ENCODE peak calls at places on chromosomes 12 and 14, in seven cellular contexts. W is OCI-LY7; T is HCT116; X is progenitor cell of endocrine pancreas; C is fibroblast of lung; L is CD4-positive, alpha-beta T cell; B is GM12865. A is an unnamed sample.

GRCh38 chr12:31599053-31599452 is 8.1 kb upstream of the DENND5B start:
- DNase-seq in W (peak), T (no peak), X (no peak), C (no peak), L (no peak), B (peak), A (no peak)

GRCh38 chr12:47990351-47991105 is 13.7 kb downstream of the COL2A1 start:
- DNase-seq in W (peak), T (no peak), X (no peak), C (peak), L (no peak), B (peak), A (no peak)

GRCh38 chr12:51814311-51815088 is 34.0 kb downstream of the FIGNL2 start:
- DNase-seq in W (no peak), T (no peak), X (peak), C (peak), L (peak), B (peak), A (peak)

GRCh38 chr14:52313493-52313881 is 625 bp upstream of the PTGER2 start:
- DNase-seq in W (no peak), T (no peak), X (no peak), C (peak), L (no peak), B (no peak), A (no peak)

GRCh38 chr12:28963554-28963953 is 185.5 kb upstream of the FAR2 start:
- DNase-seq in W (peak), T (peak), X (no peak), C (peak), L (no peak), B (peak), A (no peak)

GRCh38 chr12:131509706-131510105 is 201.2 kb upstream of the SFSWAP start:
- DNase-seq in W (no peak), T (no peak), X (no peak), C (no peak), L (no peak), B (no peak), A (no peak)

GRCh38 chr14:104506461-104507253 is 72.9 kb upstream of the C14orf180 start:
- DNase-seq in W (no peak), T (no peak), X (no peak), C (no peak), L (no peak), B (no peak), A (no peak)

GRCh38 chr14:100187247-100187833 is 27.9 kb upstream of the DEGS2 start:
- DNase-seq in W (no peak), T (no peak), X (no peak), C (no peak), L (no peak), B (no peak), A (no peak)

GRCh38 chr14:63091394-63091996 is 46.2 kb upstream of the KCNH5 start:
- DNase-seq in W (no peak), T (no peak), X (no peak), C (no peak), L (no peak), B (no peak), A (no peak)
- TF ChIP-seq CTCF in W (peak), T (no peak), X (peak), C (no peak), L (no peak), B (no peak), A (no peak)

GRCh38 chr14:75860561-75861160 is 121.1 kb downstream of the TGFB3 start:
- DNase-seq in W (no peak), T (no peak), X (no peak), C (no peak), L (no peak), B (no peak), A (no peak)
- TF ChIP-seq CTCF in W (no peak), T (peak), X (no peak), C (no peak), L (no peak), B (no peak), A (no peak)

GRCh38 chr12:53252349-53252916 is 15.7 kb upstream of the ESPL1 start:
- DNase-seq in W (no peak), T (no peak), X (no peak), C (no peak), L (no peak), B (no peak), A (no peak)
- TF ChIP-seq CTCF in W (peak), T (no peak), X (no peak), C (no peak), L (no peak), B (no peak), A (no peak)

GRCh38 chr14:82537831-82538230 is 1004.2 kb upstream of the SEL1L start:
- DNase-seq in W (no peak), T (no peak), X (no peak), C (no peak), L (no peak), B (no peak), A (no peak)

GRCh38 chr14:82528011-82528410 is 994.4 kb upstream of the SEL1L start:
- DNase-seq in W (no peak), T (no peak), X (no peak), C (no peak), L (no peak), B (no peak), A (no peak)

GRCh38 chr14:82533351-82533750 is 999.7 kb upstream of the SEL1L start:
- DNase-seq in W (no peak), T (no peak), X (no peak), C (no peak), L (no peak), B (no peak), A (no peak)
- TF ChIP-seq CTCF in W (no peak), T (no peak), X (no peak), C (no peak), L (no peak), B (no peak), A (no peak)

DNA sequence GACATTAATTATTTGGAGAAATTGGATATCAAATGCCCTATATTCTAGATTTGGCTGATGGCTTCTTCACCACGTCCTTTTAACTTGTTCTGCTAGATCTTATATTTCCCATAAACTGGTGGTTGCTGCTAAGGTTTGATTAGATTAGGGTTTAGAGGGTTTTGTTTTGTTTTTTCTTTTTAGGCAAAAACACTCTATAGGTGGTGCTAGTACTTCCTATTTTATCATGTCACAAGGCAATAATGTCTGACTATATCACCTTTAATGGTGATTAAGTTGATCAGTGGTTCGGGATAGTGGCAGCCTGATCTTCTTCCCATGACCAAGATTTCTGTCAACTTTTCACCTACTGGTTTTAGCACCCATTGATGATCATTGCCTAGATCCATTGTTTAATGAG is 455.1 kb downstream of the RAD51B start:
- DNase-seq in W (no peak), T (no peak), X (no peak), C (no peak), L (no peak), B (no peak), A (no peak)
- TF ChIP-seq CTCF in W (peak), T (peak), X (no peak), C (no peak), L (peak), B (no peak), A (no peak)

GRCh38 chr14:65631040-65631439 is 218.5 kb downstream of the FUT8 start:
- DNase-seq in W (peak), T (no peak), X (no peak), C (no peak), L (no peak), B (no peak), A (no peak)
- TF ChIP-seq CTCF in W (no peak), T (no peak), X (no peak), C (no peak), L (no peak), B (no peak), A (no peak)

A was measured in D721Med.